ENCODE peak calls at places on chromosomes 16 and 17, in seven cellular contexts. H, D, X, P, T, R and G are unnamed samples.

GRCh38 chr17:62675701-62676100 is 48.2 kb downstream of the MRC2 start:
- DNase-seq in T (no peak), R (no peak), H (no peak), D (no peak), X (no peak), P (no peak), G (no peak)

GRCh38 chr16:81189100-81189664 is 49.3 kb upstream of the BCO1 start:
- DNase-seq in T (no peak), X (no peak), R (peak; percentile 61), D (peak; percentile 50), P (peak; percentile 87), H (peak; percentile 89), G (peak; percentile 66)

GRCh38 chr17:14089179-14089578 is 19.9 kb downstream of the COX10 start:
- DNase-seq in T (no peak), H (no peak), R (no peak), X (no peak), D (no peak), P (no peak), G (no peak)

GRCh38 chr17:72373910-72374741 is 253.3 kb downstream of the SOX9 start:
- DNase-seq in D (no peak), P (no peak), X (peak; percentile 37), R (no peak), H (no peak), T (no peak), G (peak; percentile 64)

GRCh38 chr17:78379134-78379497 is 667 bp downstream of the PGS1 start:
- DNase-seq in D (no peak), R (no peak), P (no peak), H (no peak), T (no peak), X (no peak), G (no peak)

GRCh38 chr16:50395763-50396710 is 27.2 kb upstream of the BRD7 start:
- DNase-seq in T (no peak), H (no peak), P (no peak), R (no peak), X (no peak), D (no peak), G (no peak)

GRCh38 chr17:3558603-3559269 is 1.1 kb upstream of the TRPV3 start:
- DNase-seq in D (peak; percentile 85), X (no peak), P (no peak), H (no peak), R (no peak), T (no peak), G (no peak)

GRCh38 chr17:28788100-28788499 is 44.3 kb downstream of the TRAF4 start:
- DNase-seq in D (no peak), X (no peak), H (no peak), T (no peak), R (no peak), P (no peak), G (no peak)

GRCh38 chr17:18966831-18967624 is 15.1 kb downstream of the SLC5A10 start:
- DNase-seq in P (no peak), X (peak; percentile 84), R (no peak), T (peak; percentile 68), D (peak; percentile 7), H (no peak), G (peak; percentile 51)

GRCh38 chr16:63050391-63050790 is 1014.2 kb upstream of the CDH8 start:
- DNase-seq in X (no peak), T (no peak), D (no peak), H (no peak), R (no peak), P (no peak), G (no peak)

GRCh38 chr16:23538919-23539278 is 18.3 kb downstream of the EARS2 start:
- DNase-seq in R (no peak), H (no peak), X (no peak), D (no peak), P (no peak), T (no peak), G (no peak)

GRCh38 chr17:69466905-69467630 is 52.6 kb downstream of the MAP2K6 start:
- DNase-seq in D (no peak), R (no peak), X (peak; percentile 77), T (peak; percentile 65), P (no peak), H (no peak), G (peak; percentile 23)

GRCh38 chr17:12256380-12256995 is 235.8 kb downstream of the MAP2K4 start:
- DNase-seq in H (peak; percentile 39), P (peak; percentile 71), D (peak; percentile 18), X (peak; percentile 64), R (peak; percentile 34), T (peak; percentile 61), G (peak; percentile 70)

GRCh38 chr17:50799582-50799981 is 32.3 kb upstream of the ANKRD40CL start:
- DNase-seq in X (peak; percentile 65), D (no peak), H (no peak), P (no peak), R (no peak), T (no peak), G (no peak)

GRCh38 chr16:66603537-66604375 is 748 bp upstream of the CMTM3 start:
- DNase-seq in R (no peak), T (peak; percentile 74), P (peak; percentile 81), X (peak; percentile 87), H (peak; percentile 62), D (peak; percentile 59), G (peak; percentile 85)

GRCh38 chr16:78478267-78478821 is 378.9 kb downstream of the WWOX start:
- DNase-seq in H (no peak), P (no peak), X (peak; percentile 30), T (peak; percentile 73), D (no peak), R (no peak), G (no peak)

GRCh38 chr16:50285406-50286003 is 19.2 kb downstream of the ADCY7 start:
- DNase-seq in T (no peak), R (no peak), D (no peak), X (no peak), P (no peak), H (no peak), G (no peak)

GRCh38 chr16:29757950-29758466 is 12.2 kb upstream of the C16orf54 start:
- DNase-seq in T (no peak), R (no peak), H (no peak), P (no peak), D (no peak), X (no peak), G (peak; percentile 46)

GRCh38 chr16:11052080-11052808 is 107.9 kb downstream of the CLEC16A start:
- DNase-seq in X (no peak), P (no peak), H (no peak), R (no peak), D (peak; percentile 41), T (no peak), G (no peak)

GRCh38 chr17:50884354-50885311 is 18.5 kb upstream of the TOB1 start:
- DNase-seq in R (peak; percentile 61), D (peak; percentile 66), H (no peak), P (no peak), T (no peak), X (no peak), G (peak; percentile 87)

GRCh38 chr17:19354123-19354522 is 8.4 kb downstream of the B9D1 start:
- DNase-seq in R (no peak), X (no peak), H (peak; percentile 7), P (no peak), D (no peak), T (no peak), G (no peak)

DNA sequence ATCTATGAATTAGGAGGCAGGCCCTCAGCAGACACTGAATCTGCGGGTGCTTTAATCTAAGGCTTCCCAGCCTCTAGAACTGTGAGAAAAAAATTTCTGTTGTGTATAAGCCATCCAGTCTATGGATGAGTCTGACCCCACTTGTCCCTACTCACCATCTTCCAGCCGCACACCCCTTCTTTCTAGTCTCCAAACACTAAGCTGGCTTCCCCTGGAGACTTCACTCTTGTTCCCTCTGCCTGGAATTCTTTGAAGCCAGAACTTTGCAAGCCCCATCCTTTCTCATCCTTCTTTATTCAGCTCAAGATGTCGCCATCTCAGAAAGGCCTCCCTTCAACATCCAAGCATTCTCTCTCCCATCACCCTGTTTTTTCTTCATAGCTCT is 586 bp upstream of the NUP93 start:
- DNase-seq in H (no peak), P (no peak), T (no peak), D (no peak), X (peak; percentile 31), R (peak; percentile 17), G (no peak)
- H3K27ac ChIP-seq in H (peak overlapping the region; percentile 87), P (peak overlapping the region; percentile 76), T (peak overlapping the region; percentile 63), D (peak overlapping the region; percentile 89), X (no peak overlapping the region), R (peak overlapping the region; percentile 46), G (peak overlapping the region; percentile 85)

DNA sequence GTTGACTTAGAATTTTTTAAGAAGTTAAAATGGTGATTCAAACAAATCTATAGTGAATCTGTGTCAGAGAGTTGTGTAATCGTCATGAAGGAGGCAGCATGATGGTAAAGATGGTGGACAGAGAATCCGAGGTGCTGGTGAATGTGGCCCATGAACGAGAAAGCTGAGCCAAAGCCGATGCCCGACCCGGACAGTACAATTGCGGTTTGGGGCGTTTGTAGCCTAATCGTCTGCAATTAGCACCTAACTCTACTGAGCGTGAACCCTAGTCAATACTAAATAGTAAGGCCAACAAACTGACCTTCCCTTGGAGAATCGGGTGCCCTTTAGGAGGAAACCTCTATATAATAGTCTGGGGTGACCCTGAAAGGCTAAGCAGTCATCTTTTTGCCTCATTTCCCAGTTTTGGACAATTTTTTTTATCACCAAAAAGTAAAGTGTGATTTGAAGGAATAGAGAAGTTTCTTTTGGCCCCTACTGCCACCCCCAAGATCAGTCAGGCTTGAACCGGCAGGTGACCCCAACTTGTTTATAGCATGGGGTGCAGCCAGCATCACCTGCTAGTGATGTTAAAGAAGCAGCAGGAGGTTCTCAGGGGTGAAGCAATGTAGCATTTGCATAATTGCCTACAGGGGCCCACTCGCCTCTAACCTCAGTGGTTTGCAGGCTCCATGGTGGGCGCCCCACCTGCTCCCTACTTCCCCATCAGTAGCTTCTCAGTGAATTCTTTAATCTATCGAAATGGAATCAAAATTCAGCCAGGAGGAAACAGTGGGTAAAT is 11.3 kb downstream of the IRF8 start:
- DNase-seq in H (peak; percentile 10), D (no peak), P (no peak), R (no peak), X (no peak), T (no peak), G (no peak)
- H3K27me3 ChIP-seq in H (no peaks in the 10 kb centered on the region), D (no peaks in the 10 kb centered on the region), P (no peaks in the 10 kb centered on the region), R (no peaks in the 10 kb centered on the region), X (no peaks in the 10 kb centered on the region), T (no peaks in the 10 kb centered on the region), G (no peaks in the 10 kb centered on the region)

GRCh38 chr17:31250229-31250628 is 46.8 kb downstream of the OMG start:
- DNase-seq in P (no peak), X (no peak), R (no peak), T (no peak), D (no peak), H (no peak), G (no peak)

GRCh38 chr17:31251618-31252328 is 45.3 kb downstream of the OMG start:
- DNase-seq in X (no peak), R (no peak), P (no peak), H (no peak), T (no peak), D (no peak), G (no peak)

GRCh38 chr17:31254654-31255053 is 42.4 kb downstream of the OMG start:
- DNase-seq in T (no peak), R (no peak), D (no peak), X (no peak), H (no peak), P (no peak), G (no peak)

GRCh38 chr17:31251075-31251474 is 46.0 kb downstream of the OMG start:
- DNase-seq in R (no peak), T (no peak), X (no peak), H (no peak), P (no peak), D (no peak), G (no peak)

GRCh38 chr17:31252741-31253140 is 44.3 kb downstream of the OMG start:
- DNase-seq in H (no peak), R (no peak), P (no peak), T (no peak), X (no peak), D (no peak), G (no peak)
- H3K27ac ChIP-seq in H (no peak overlapping the region), R (no peak overlapping the region), P (peak overlapping the region; percentile 23), T (peak overlapping the region; percentile 20), X (no peak overlapping the region), D (no peak overlapping the region), G (no peak overlapping the region)

GRCh38 chr16:711084-711483 is 3.8 kb upstream of the METRN start:
- DNase-seq in D (no peak), X (no peak), R (no peak), P (no peak), H (no peak), T (no peak), G (no peak)
- H3K27me3 ChIP-seq in D (peaks cover 80% of the 10 kb centered on the region), X (peaks cover 85% of the 10 kb centered on the region), R (peaks cover 30% of the 10 kb centered on the region), P (no peaks in the 10 kb centered on the region), H (no peaks in the 10 kb centered on the region), T (peaks cover 71% of the 10 kb centered on the region), G (peaks cover 52% of the 10 kb centered on the region)